ENCODE peak calls at places on chromosome 15, in ten cellular contexts. U, L, F, D, S, O, R, W, C and X are unnamed samples.
A peak's percentile ranks its signal among the peaks of the same experiment; 100 is the strongest.

GRCh38 chr15:68369931-68370767 is 61.8 kb downstream of the ITGA11 start:
- DNase-seq in W (no peak), O (no peak), S (no peak), L (no peak), U (no peak), C (no peak), D (no peak), R (no peak), F (no peak), X (peak; percentile 17)

GRCh38 chr15:79455943-79456342 is 23.8 kb downstream of the MINAR1 start:
- DNase-seq in W (no peak), R (no peak), U (no peak), O (no peak), C (no peak), F (no peak), L (no peak), S (no peak), D (no peak), X (no peak)

GRCh38 chr15:79221696-79222095 is 60.8 kb upstream of the ANKRD34C start:
- DNase-seq in F (no peak), W (no peak), S (no peak), U (no peak), D (no peak), R (no peak), C (no peak), L (no peak), O (no peak), X (no peak)

GRCh38 chr15:48520376-48521155 is 124.9 kb downstream of the FBN1 start:
- DNase-seq in R (no peak), S (no peak), F (no peak), C (no peak), O (no peak), L (no peak), W (no peak), U (no peak), D (no peak), X (no peak)

GRCh38 chr15:92118162-92118935 is 264.8 kb downstream of the SLCO3A1 start:
- DNase-seq in O (no peak), D (no peak), S (no peak), R (no peak), U (no peak), W (no peak), C (peak; percentile 37), F (no peak), L (no peak), X (no peak)

GRCh38 chr15:97517726-97518125 is 442.8 kb upstream of the ARRDC4 start:
- DNase-seq in O (no peak), W (peak; percentile 43), U (no peak), D (no peak), C (no peak), L (no peak), R (no peak), S (no peak), F (no peak), X (no peak)

GRCh38 chr15:80811781-80812180 is 32.6 kb downstream of the CEMIP start:
- DNase-seq in D (no peak), C (no peak), O (no peak), F (no peak), U (no peak), S (no peak), L (no peak), W (no peak), R (no peak), X (no peak)

GRCh38 chr15:92163641-92164040 is 230.0 kb upstream of the ST8SIA2 start:
- DNase-seq in U (no peak), R (no peak), C (no peak), O (no peak), L (no peak), F (no peak), W (no peak), D (no peak), S (no peak), X (no peak)

GRCh38 chr15:90865702-90866101 is 2.7 kb upstream of the FURIN start:
- DNase-seq in L (no peak), C (no peak), W (no peak), D (no peak), O (no peak), S (no peak), F (no peak), R (no peak), U (no peak), X (no peak)

GRCh38 chr15:66815322-66815721 is 113.3 kb downstream of the SMAD6 start:
- DNase-seq in O (no peak), F (no peak), S (no peak), R (no peak), C (peak; percentile 93), W (peak; percentile 93), D (no peak), L (no peak), U (no peak), X (no peak)